ENCODE peak calls at places on chromosomes 11 and 22, in seven cellular contexts. One of them, this sample, is unnamed.

GRCh38 chr11:98155696-98156095 is 865.1 kb upstream of the CNTN5 start:
- DNase-seq in posterior cingulate gyrus: no peak
- DNase-seq in fibroblast of pulmonary artery: peak; percentile 68
- DNase-seq in KBM-7: no peak
- DNase-seq in effector memory CD4-positive, alpha-beta T cell: no peak
- DNase-seq in heart right ventricle: no peak
- DNase-seq in stimulated activated CD4-positive, alpha-beta T cell treated with anti-CD3 and anti-CD28 coated beads, Interleukin-15, amount 100 ng/mL, for 1 hour: no peak
- DNase-seq in this sample: no peak

GRCh38 chr11:76658651-76659650 is 11.6 kb downstream of the LRRC32 start:
- DNase-seq in stimulated activated CD4-positive, alpha-beta T cell treated with anti-CD3 and anti-CD28 coated beads, Interleukin-15, amount 100 ng/mL, for 1 hour: no peak
- DNase-seq in fibroblast of pulmonary artery: no peak
- DNase-seq in KBM-7: no peak
- DNase-seq in posterior cingulate gyrus: no peak
- DNase-seq in heart right ventricle: no peak
- DNase-seq in effector memory CD4-positive, alpha-beta T cell: no peak
- DNase-seq in this sample: no peak

GRCh38 chr22:24727218-24727851 is 47.2 kb downstream of the PIWIL3 start:
- DNase-seq in heart right ventricle: no peak
- DNase-seq in fibroblast of pulmonary artery: peak; percentile 92
- DNase-seq in stimulated activated CD4-positive, alpha-beta T cell treated with anti-CD3 and anti-CD28 coated beads, Interleukin-15, amount 100 ng/mL, for 1 hour: no peak
- DNase-seq in posterior cingulate gyrus: no peak
- DNase-seq in effector memory CD4-positive, alpha-beta T cell: no peak
- DNase-seq in KBM-7: peak; percentile 62
- DNase-seq in this sample: peak; percentile 84

GRCh38 chr11:125163431-125164011 is 1.0 kb upstream of the PKNOX2 start:
- DNase-seq in stimulated activated CD4-positive, alpha-beta T cell treated with anti-CD3 and anti-CD28 coated beads, Interleukin-15, amount 100 ng/mL, for 1 hour: no peak
- DNase-seq in posterior cingulate gyrus: no peak
- DNase-seq in heart right ventricle: no peak
- DNase-seq in fibroblast of pulmonary artery: no peak
- DNase-seq in KBM-7: no peak
- DNase-seq in effector memory CD4-positive, alpha-beta T cell: no peak
- DNase-seq in this sample: no peak

GRCh38 chr11:62497132-62497915 is 49.3 kb downstream of the AHNAK start:
- DNase-seq in fibroblast of pulmonary artery: peak; percentile 79
- DNase-seq in stimulated activated CD4-positive, alpha-beta T cell treated with anti-CD3 and anti-CD28 coated beads, Interleukin-15, amount 100 ng/mL, for 1 hour: no peak
- DNase-seq in heart right ventricle: no peak
- DNase-seq in posterior cingulate gyrus: peak; percentile 32
- DNase-seq in KBM-7: peak; percentile 55
- DNase-seq in effector memory CD4-positive, alpha-beta T cell: no peak
- DNase-seq in this sample: peak; percentile 32

GRCh38 chr11:110184974-110185597 is 91.9 kb downstream of the ZC3H12C start:
- DNase-seq in KBM-7: no peak
- DNase-seq in effector memory CD4-positive, alpha-beta T cell: no peak
- DNase-seq in heart right ventricle: no peak
- DNase-seq in posterior cingulate gyrus: no peak
- DNase-seq in stimulated activated CD4-positive, alpha-beta T cell treated with anti-CD3 and anti-CD28 coated beads, Interleukin-15, amount 100 ng/mL, for 1 hour: no peak
- DNase-seq in fibroblast of pulmonary artery: peak; percentile 64
- DNase-seq in this sample: no peak

GRCh38 chr22:40707154-40707553 is 27.9 kb downstream of the MCHR1 start:
- DNase-seq in effector memory CD4-positive, alpha-beta T cell: no peak
- DNase-seq in posterior cingulate gyrus: no peak
- DNase-seq in stimulated activated CD4-positive, alpha-beta T cell treated with anti-CD3 and anti-CD28 coated beads, Interleukin-15, amount 100 ng/mL, for 1 hour: no peak
- DNase-seq in heart right ventricle: no peak
- DNase-seq in fibroblast of pulmonary artery: no peak
- DNase-seq in KBM-7: no peak
- DNase-seq in this sample: no peak

GRCh38 chr11:115415939-115416338 is 88.3 kb downstream of the CADM1 start:
- DNase-seq in effector memory CD4-positive, alpha-beta T cell: no peak
- DNase-seq in stimulated activated CD4-positive, alpha-beta T cell treated with anti-CD3 and anti-CD28 coated beads, Interleukin-15, amount 100 ng/mL, for 1 hour: no peak
- DNase-seq in heart right ventricle: no peak
- DNase-seq in posterior cingulate gyrus: no peak
- DNase-seq in KBM-7: no peak
- DNase-seq in fibroblast of pulmonary artery: no peak
- DNase-seq in this sample: no peak

GRCh38 chr11:69088676-69089146 is 40.0 kb downstream of the TPCN2 start:
- DNase-seq in stimulated activated CD4-positive, alpha-beta T cell treated with anti-CD3 and anti-CD28 coated beads, Interleukin-15, amount 100 ng/mL, for 1 hour: peak; percentile 27
- DNase-seq in effector memory CD4-positive, alpha-beta T cell: peak; percentile 31
- DNase-seq in KBM-7: peak; percentile 80
- DNase-seq in fibroblast of pulmonary artery: peak; percentile 83
- DNase-seq in heart right ventricle: peak; percentile 52
- DNase-seq in posterior cingulate gyrus: peak; percentile 79
- DNase-seq in this sample: peak; percentile 30

GRCh38 chr11:74683279-74683871 is 47.9 kb downstream of the CHRDL2 start:
- DNase-seq in fibroblast of pulmonary artery: no peak
- DNase-seq in stimulated activated CD4-positive, alpha-beta T cell treated with anti-CD3 and anti-CD28 coated beads, Interleukin-15, amount 100 ng/mL, for 1 hour: no peak
- DNase-seq in posterior cingulate gyrus: peak; percentile 73
- DNase-seq in effector memory CD4-positive, alpha-beta T cell: no peak
- DNase-seq in heart right ventricle: peak; percentile 46
- DNase-seq in KBM-7: no peak
- DNase-seq in this sample: no peak

GRCh38 chr11:106021181-106021966 is 666 bp downstream of the MSANTD4 start:
- DNase-seq in heart right ventricle: no peak
- DNase-seq in KBM-7: no peak
- DNase-seq in posterior cingulate gyrus: no peak
- DNase-seq in stimulated activated CD4-positive, alpha-beta T cell treated with anti-CD3 and anti-CD28 coated beads, Interleukin-15, amount 100 ng/mL, for 1 hour: no peak
- DNase-seq in fibroblast of pulmonary artery: peak; percentile 75
- DNase-seq in effector memory CD4-positive, alpha-beta T cell: no peak
- DNase-seq in this sample: no peak

GRCh38 chr11:27646051-27646818 is 54.0 kb downstream of the BDNF start:
- DNase-seq in heart right ventricle: peak; percentile 31
- DNase-seq in posterior cingulate gyrus: no peak
- DNase-seq in fibroblast of pulmonary artery: no peak
- DNase-seq in stimulated activated CD4-positive, alpha-beta T cell treated with anti-CD3 and anti-CD28 coated beads, Interleukin-15, amount 100 ng/mL, for 1 hour: no peak
- DNase-seq in KBM-7: no peak
- DNase-seq in effector memory CD4-positive, alpha-beta T cell: no peak
- DNase-seq in this sample: no peak

GRCh38 chr22:45460288-45461109 is 42.2 kb upstream of the FBLN1 start:
- DNase-seq in posterior cingulate gyrus: no peak
- DNase-seq in effector memory CD4-positive, alpha-beta T cell: no peak
- DNase-seq in fibroblast of pulmonary artery: peak; percentile 65
- DNase-seq in KBM-7: no peak
- DNase-seq in heart right ventricle: peak; percentile 80
- DNase-seq in stimulated activated CD4-positive, alpha-beta T cell treated with anti-CD3 and anti-CD28 coated beads, Interleukin-15, amount 100 ng/mL, for 1 hour: no peak
- DNase-seq in this sample: no peak

GRCh38 chr11:19374189-19374588 is 133.4 kb upstream of the E2F8 start:
- DNase-seq in heart right ventricle: no peak
- DNase-seq in stimulated activated CD4-positive, alpha-beta T cell treated with anti-CD3 and anti-CD28 coated beads, Interleukin-15, amount 100 ng/mL, for 1 hour: no peak
- DNase-seq in effector memory CD4-positive, alpha-beta T cell: no peak
- DNase-seq in posterior cingulate gyrus: no peak
- DNase-seq in fibroblast of pulmonary artery: peak; percentile 85
- DNase-seq in KBM-7: no peak
- DNase-seq in this sample: peak; percentile 59

GRCh38 chr11:75376175-75376574 is 23.1 kb upstream of the RPS3 start:
- DNase-seq in posterior cingulate gyrus: no peak
- DNase-seq in heart right ventricle: no peak
- DNase-seq in KBM-7: no peak
- DNase-seq in stimulated activated CD4-positive, alpha-beta T cell treated with anti-CD3 and anti-CD28 coated beads, Interleukin-15, amount 100 ng/mL, for 1 hour: no peak
- DNase-seq in fibroblast of pulmonary artery: no peak
- DNase-seq in effector memory CD4-positive, alpha-beta T cell: no peak
- DNase-seq in this sample: no peak

GRCh38 chr11:117281159-117281558 is 10.0 kb upstream of the BACE1-AS start:
- DNase-seq in effector memory CD4-positive, alpha-beta T cell: no peak
- DNase-seq in fibroblast of pulmonary artery: peak; percentile 99
- DNase-seq in posterior cingulate gyrus: no peak
- DNase-seq in stimulated activated CD4-positive, alpha-beta T cell treated with anti-CD3 and anti-CD28 coated beads, Interleukin-15, amount 100 ng/mL, for 1 hour: no peak
- DNase-seq in KBM-7: no peak
- DNase-seq in heart right ventricle: no peak
- DNase-seq in this sample: peak; percentile 84

GRCh38 chr11:11391796-11392195 is 38.7 kb upstream of the CSNK2A3 start:
- DNase-seq in KBM-7: no peak
- DNase-seq in heart right ventricle: no peak
- DNase-seq in stimulated activated CD4-positive, alpha-beta T cell treated with anti-CD3 and anti-CD28 coated beads, Interleukin-15, amount 100 ng/mL, for 1 hour: no peak
- DNase-seq in posterior cingulate gyrus: no peak
- DNase-seq in fibroblast of pulmonary artery: peak; percentile 82
- DNase-seq in effector memory CD4-positive, alpha-beta T cell: no peak
- DNase-seq in this sample: peak; percentile 71